ENCODE peak calls at places on chromosome 5, in nine cellular contexts. H is right lobe of liver, O is kidney, L is endothelial cell, S is foreskin keratinocyte, B is lower lobe of right lung, A is H9, U is cardiac fibroblast, G is astrocyte of the spinal cord. Z is an unnamed sample.

GRCh38 chr5:9196403-9197224 is 349.3 kb downstream of the SEMA5A start:
- DNase-seq in H (no peak), O (no peak), L (no peak), S (peak; percentile 54), B (no peak), A (no peak), U (peak; percentile 80), G (peak; percentile 80), Z (no peak)

GRCh38 chr5:132684496-132684895 is 10.7 kb downstream of the IL4 start:
- DNase-seq in H (no peak), O (no peak), L (no peak), S (no peak), B (no peak), A (no peak), U (no peak), G (no peak), Z (no peak)

GRCh38 chr5:136001531-136001930 is 27.3 kb upstream of the TGFBI start:
- DNase-seq in H (no peak), O (no peak), L (no peak), S (no peak), B (no peak), A (no peak), U (no peak), G (peak; percentile 81), Z (no peak)

GRCh38 chr5:157232706-157233105 is 33.2 kb upstream of the CYFIP2 start:
- DNase-seq in H (no peak), O (no peak), L (no peak), S (no peak), B (no peak), A (no peak), U (no peak), G (no peak), Z (no peak)

GRCh38 chr5:110088676-110089436 is 399.1 kb downstream of the MAN2A1 start:
- DNase-seq in H (no peak), O (no peak), L (no peak), S (peak; percentile 98), B (no peak), A (no peak), U (no peak), G (no peak), Z (no peak)

GRCh38 chr5:180391276-180391675 is 38.1 kb upstream of the GFPT2 start:
- DNase-seq in H (no peak), O (no peak), L (no peak), S (no peak), B (no peak), A (no peak), U (no peak), G (no peak), Z (no peak)

GRCh38 chr5:147906326-147907095 is at the start of gene C5orf46:
- DNase-seq in H (no peak), O (no peak), L (no peak), S (peak; percentile 66), B (no peak), A (no peak), U (peak; percentile 89), G (peak; percentile 53), Z (no peak)

GRCh38 chr5:112921031-112921832 is 795 bp downstream of the REEP5 start:
- DNase-seq in H (peak; percentile 81), O (peak; percentile 89), L (peak; percentile 66), S (peak; percentile 32), B (peak; percentile 76), A (peak; percentile 72), U (peak; percentile 68), G (peak; percentile 69), Z (peak; percentile 78)

GRCh38 chr5:173866249-173867172 is 21.6 kb upstream of the CPEB4 start:
- DNase-seq in H (peak; percentile 58), O (peak; percentile 71), L (no peak), S (no peak), B (peak; percentile 70), A (no peak), U (no peak), G (no peak), Z (no peak)

GRCh38 chr5:58902765-58903164 is 319.9 kb downstream of the RAB3C start:
- DNase-seq in H (no peak), O (no peak), L (no peak), S (no peak), B (no peak), A (no peak), U (no peak), G (no peak), Z (no peak)

GRCh38 chr5:120366047-120366446 is 98.1 kb upstream of the PRR16 start:
- DNase-seq in H (no peak), O (no peak), L (no peak), S (no peak), B (no peak), A (no peak), U (peak; percentile 48), G (peak; percentile 36), Z (no peak)

GRCh38 chr5:133831506-133832224 is 136.8 kb downstream of the C5orf15 start:
- DNase-seq in H (no peak), O (peak; percentile 12), L (no peak), S (peak; percentile 52), B (no peak), A (no peak), U (peak; percentile 32), G (peak; percentile 17), Z (no peak)

GRCh38 chr5:39518516-39518915 is 93.7 kb upstream of the DAB2 start:
- DNase-seq in H (no peak), O (no peak), L (no peak), S (no peak), B (no peak), A (no peak), U (peak; percentile 85), G (peak; percentile 94), Z (no peak)

GRCh38 chr5:67617051-67617450 is 420.5 kb upstream of the CD180 start:
- DNase-seq in H (no peak), O (no peak), L (no peak), S (no peak), B (no peak), A (no peak), U (no peak), G (no peak), Z (no peak)

GRCh38 chr5:117201016-117201415 is 626.4 kb upstream of the SEMA6A start:
- DNase-seq in H (no peak), O (no peak), L (no peak), S (no peak), B (no peak), A (no peak), U (peak; percentile 8), G (no peak), Z (no peak)

GRCh38 chr5:55533806-55534435 is 843 bp downstream of the PLPP1 start:
- DNase-seq in H (no peak), O (no peak), L (no peak), S (no peak), B (no peak), A (peak; percentile 56), U (peak; percentile 42), G (peak; percentile 58), Z (peak; percentile 75)

GRCh38 chr5:138352722-138353549 is 451 bp downstream of the KDM3B start:
- DNase-seq in H (peak; percentile 78), O (peak; percentile 91), L (peak; percentile 56), S (no peak), B (peak; percentile 78), A (peak; percentile 62), U (peak; percentile 52), G (peak; percentile 56), Z (peak; percentile 76)
- TF ChIP-seq CTCF in H (peak; percentile 41), O (peak; percentile 16), L (peak; percentile 80), S (peak; percentile 65), B (peak; percentile 44), A (peak; percentile 44), U (no peak), G (peak; percentile 33), Z (peak; percentile 64)

GRCh38 chr5:90783460-90784333 is 225.1 kb downstream of the ADGRV1 start:
- DNase-seq in H (peak; percentile 63), O (peak; percentile 66), L (peak; percentile 85), S (no peak), B (peak; percentile 53), A (peak; percentile 49), U (peak; percentile 76), G (peak; percentile 69), Z (peak; percentile 80)
- TF ChIP-seq CTCF in H (peak; percentile 94), O (peak; percentile 86), L (peak; percentile 80), S (peak; percentile 87), B (peak; percentile 90), A (peak; percentile 94), U (peak; percentile 85), G (peak; percentile 89), Z (peak; percentile 96)

GRCh38 chr5:60510049-60510448 is 189.9 kb downstream of the DEPDC1B start:
- DNase-seq in H (no peak), O (no peak), L (no peak), S (no peak), B (no peak), A (no peak), U (no peak), G (no peak), Z (no peak)
- TF ChIP-seq CTCF in H (no peak), O (no peak), L (no peak), S (no peak), B (no peak), A (no peak), U (no peak), G (no peak), Z (no peak)

GRCh38 chr5:171664489-171664888 is 121.1 kb upstream of the SMIM23 start:
- DNase-seq in H (no peak), O (no peak), L (no peak), S (no peak), B (no peak), A (no peak), U (no peak), G (no peak), Z (no peak)

GRCh38 chr5:171672556-171672955 is 113.1 kb upstream of the SMIM23 start:
- DNase-seq in H (no peak), O (no peak), L (no peak), S (no peak), B (no peak), A (no peak), U (no peak), G (no peak), Z (no peak)

GRCh38 chr5:171666815-171667214 is 118.8 kb upstream of the SMIM23 start:
- DNase-seq in H (no peak), O (no peak), L (no peak), S (no peak), B (no peak), A (no peak), U (no peak), G (no peak), Z (no peak)

GRCh38 chr5:171668097-171668412 is 117.6 kb upstream of the SMIM23 start:
- DNase-seq in H (no peak), O (no peak), L (no peak), S (no peak), B (no peak), A (no peak), U (no peak), G (no peak), Z (no peak)

DNA sequence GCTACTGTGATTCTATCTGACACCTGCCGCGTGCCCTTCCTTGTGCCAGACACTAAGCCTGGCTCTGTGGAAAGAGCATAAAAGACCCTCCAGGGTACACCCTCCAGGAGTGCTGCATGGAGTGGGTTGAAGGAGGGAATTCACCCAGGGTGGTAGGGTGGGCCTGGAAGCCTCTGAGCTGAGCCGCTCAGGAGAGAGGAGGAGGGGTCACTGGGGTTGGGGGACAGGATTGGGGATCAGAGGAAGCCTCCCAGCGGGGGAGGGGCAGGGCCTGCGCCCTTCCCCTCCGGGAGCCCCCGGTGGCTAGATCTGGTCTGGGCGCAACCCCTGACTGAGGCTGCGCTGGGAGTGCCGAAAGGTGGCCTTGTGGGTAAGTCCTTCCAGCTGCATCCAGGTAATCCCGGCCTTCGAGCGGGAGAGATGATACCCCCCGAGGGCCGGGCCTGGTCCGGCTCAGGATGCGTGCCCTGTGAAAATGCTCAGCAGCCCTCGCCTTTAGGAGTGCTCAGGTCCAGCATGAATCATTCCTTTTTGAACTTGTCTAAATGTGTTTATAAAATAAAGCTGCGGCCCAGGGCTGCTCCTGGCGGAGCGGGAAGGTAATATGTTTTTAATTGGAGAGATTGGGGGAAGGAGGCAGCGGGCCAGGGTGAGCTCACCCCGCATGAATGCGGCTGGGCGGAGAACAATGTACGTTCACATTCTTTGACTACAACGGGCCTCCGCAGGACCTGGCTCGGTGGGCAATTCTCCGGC is 118.1 kb upstream of the SMIM23 start:
- DNase-seq in H (no peak), O (no peak), L (no peak), S (peak; percentile 77), B (peak; percentile 52), A (peak; percentile 84), U (peak; percentile 85), G (peak; percentile 90), Z (no peak)
- TF ChIP-seq CTCF in H (no peak), O (no peak), L (no peak), S (peak; percentile 61), B (no peak), A (peak; percentile 23), U (no peak), G (peak; percentile 24), Z (peak; percentile 15)

Z was measured in type B pancreatic cell.